ENCODE peak calls at places on chromosome 14, in seven cellular contexts. H is IMR-90, L is K562, S is A549, F is H1, Y is HepG2, G is GM12878. W is an unnamed sample.

GRCh38 chr14:82366803-82367202 is 833.1 kb upstream of the SEL1L start:
- DNase-seq in G (no peak), F (no peak), L (no peak), H (no peak), Y (no peak), S (no peak), W (no peak)

GRCh38 chr14:96309128-96309906 is 53.3 kb downstream of the BDKRB1 start:
- DNase-seq in L (no peak), F (no peak), S (peak; percentile 13), G (no peak), H (no peak), Y (peak; percentile 39), W (no peak)

GRCh38 chr14:64645220-64645891 is 58.9 kb upstream of the PLEKHG3 start:
- DNase-seq in F (peak; percentile 81), L (no peak), S (no peak), Y (peak; percentile 24), H (peak; percentile 97), G (no peak), W (no peak)

GRCh38 chr14:20873370-20874177 is 17.6 kb upstream of the RNASE3 start:
- DNase-seq in L (peak; percentile 53), G (no peak), Y (peak; percentile 41), F (peak; percentile 87), H (peak; percentile 56), S (peak; percentile 33), W (peak; percentile 79)

GRCh38 chr14:103880986-103881926 is 33.9 kb upstream of the PPP1R13B start:
- DNase-seq in L (no peak), S (no peak), F (no peak), Y (peak; percentile 75), H (no peak), G (no peak), W (no peak)

GRCh38 chr14:69288001-69288771 is 28.2 kb downstream of the GALNT16 start:
- DNase-seq in L (peak; percentile 16), S (peak; percentile 46), G (no peak), Y (peak; percentile 23), F (no peak), H (peak; percentile 42), W (no peak)

GRCh38 chr14:50301914-50302313 is 10.1 kb downstream of the L2HGDH start:
- DNase-seq in S (no peak), F (no peak), H (no peak), Y (no peak), L (no peak), G (no peak), W (no peak)

GRCh38 chr14:53113992-53114391 is 39.1 kb downstream of the DDHD1 start:
- DNase-seq in L (peak; percentile 10), F (no peak), G (no peak), Y (no peak), S (no peak), H (no peak), W (no peak)

GRCh38 chr14:69571879-69572633 is 2.6 kb downstream of the CCDC177 start:
- DNase-seq in S (no peak), Y (peak; percentile 17), H (peak; percentile 15), F (no peak), L (peak; percentile 18), G (no peak), W (no peak)

GRCh38 chr14:26984318-26985177 is 386.7 kb upstream of the NOVA1 start:
- DNase-seq in F (peak; percentile 23), L (peak; percentile 11), Y (peak; percentile 64), G (no peak), H (peak; percentile 31), S (no peak), W (peak; percentile 4)

GRCh38 chr14:104076743-104077142 is 8.8 kb upstream of the ASPG start:
- DNase-seq in S (no peak), H (no peak), Y (no peak), G (no peak), L (no peak), F (no peak), W (no peak)

GRCh38 chr14:52061890-52062289 is 7.0 kb downstream of the NID2 start:
- DNase-seq in Y (no peak), S (no peak), L (no peak), H (no peak), G (no peak), F (no peak), W (no peak)

GRCh38 chr14:105666420-105666819 is 140.0 kb downstream of the TMEM121 start:
- DNase-seq in Y (no peak), H (no peak), L (no peak), S (no peak), G (no peak), F (no peak), W (no peak)

GRCh38 chr14:52071675-52072074 is 2.8 kb upstream of the NID2 start:
- DNase-seq in Y (no peak), L (no peak), S (no peak), G (no peak), F (no peak), H (peak; percentile 57), W (no peak)

GRCh38 chr14:72513994-72514659 is 379.8 kb downstream of the DPF3 start:
- DNase-seq in L (peak; percentile 19), S (peak; percentile 19), G (no peak), H (peak; percentile 73), Y (peak; percentile 7), F (no peak), W (peak; percentile 10)

GRCh38 chr14:31945074-31945613 is 132.0 kb upstream of the ARHGAP5 start:
- DNase-seq in L (no peak), S (no peak), G (no peak), Y (peak; percentile 60), F (no peak), H (no peak), W (no peak)

GRCh38 chr14:43464968-43465367 is 1042.1 kb downstream of the FSCB start:
- DNase-seq in L (no peak), Y (no peak), H (no peak), G (no peak), S (no peak), F (no peak), W (no peak)

GRCh38 chr14:65192686-65193085 is 90.4 kb upstream of the MAX start:
- DNase-seq in H (no peak), L (no peak), F (no peak), G (no peak), S (no peak), Y (no peak), W (no peak)

GRCh38 chr14:72608391-72609204 is 285.3 kb downstream of the DPF3 start:
- DNase-seq in L (peak; percentile 32), H (peak; percentile 97), S (peak; percentile 77), F (no peak), Y (no peak), G (no peak), W (peak; percentile 33)

GRCh38 chr14:79514700-79515099 is 696.6 kb downstream of the DIO2 start:
- DNase-seq in L (no peak), F (no peak), Y (no peak), H (peak; percentile 73), G (no peak), S (no peak), W (no peak)

GRCh38 chr14:52299692-52300278 is 14.3 kb upstream of the PTGER2 start:
- DNase-seq in Y (peak; percentile 59), F (no peak), S (peak; percentile 54), G (no peak), H (peak; percentile 71), L (peak; percentile 26), W (peak; percentile 31)

GRCh38 chr14:54451178-54451601 is 10.0 kb upstream of the CNIH1 start:
- DNase-seq in L (no peak), S (no peak), H (no peak), F (no peak), G (no peak), Y (peak; percentile 88), W (no peak)

GRCh38 chr14:51816031-51816430 is 44.4 kb upstream of the GNG2 start:
- DNase-seq in L (no peak), F (no peak), H (no peak), S (no peak), Y (no peak), G (no peak), W (no peak)

GRCh38 chr14:46661728-46662127 is 10.1 kb upstream of the RPL10L start:
- DNase-seq in H (no peak), F (no peak), S (no peak), Y (no peak), G (no peak), L (no peak), W (peak; percentile 0)
- TF ChIP-seq CEBPB in H (no peak), F (no peak), S (no peak), Y (no peak), G (no peak), L (no peak), W (no peak)

DNA sequence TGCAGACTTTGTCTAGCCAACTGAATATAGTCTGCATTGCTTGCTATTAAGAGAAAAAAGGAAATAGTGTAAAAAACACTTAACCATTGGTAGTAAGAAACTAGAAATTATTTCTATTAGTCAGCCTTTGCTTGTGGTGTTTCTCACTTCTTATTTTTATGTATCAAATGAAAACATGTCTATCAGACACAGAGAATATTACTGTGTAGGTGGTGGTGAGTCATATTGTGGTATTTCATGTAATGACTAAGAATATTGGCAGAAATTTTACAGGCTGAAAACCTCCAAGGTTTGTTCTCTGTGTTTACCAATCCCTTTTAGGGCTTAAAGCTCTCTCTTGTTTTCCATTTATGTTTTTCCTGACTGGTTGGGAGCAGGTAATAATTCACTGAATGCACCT is 87.2 kb downstream of the DAAM1 start:
- DNase-seq in H (peak; percentile 93), Y (peak; percentile 66), S (peak; percentile 45), F (no peak), L (peak; percentile 10), G (peak; percentile 78), W (peak; percentile 75)
- TF ChIP-seq CEBPB in H (no peak), Y (no peak), S (no peak), F (no peak), L (no peak), G (no peak), W (peak; percentile 71)

DNA sequence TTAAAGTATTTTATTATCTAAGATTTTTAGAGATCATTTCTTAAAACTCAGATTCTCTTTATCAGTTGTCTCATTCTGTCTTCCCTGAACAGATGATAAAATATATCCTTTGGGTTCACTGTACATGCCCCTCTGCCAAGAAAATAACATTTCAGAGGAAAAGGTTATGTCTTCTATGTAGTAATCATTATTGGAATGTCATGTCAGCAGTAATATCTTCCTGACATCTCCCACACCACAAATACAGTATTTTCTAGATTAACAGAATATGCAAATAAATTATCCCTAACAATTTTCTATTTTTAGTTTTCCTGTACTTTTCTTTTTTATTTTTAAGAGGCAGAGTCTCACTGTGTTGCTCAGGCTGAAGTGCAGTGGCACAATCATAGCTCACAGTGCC is 26.0 kb downstream of the BTBD7 start:
- DNase-seq in F (no peak), Y (no peak), S (no peak), G (no peak), H (no peak), L (no peak), W (no peak)
- TF ChIP-seq CEBPB in F (no peak), Y (no peak), S (no peak), G (no peak), H (no peak), L (no peak), W (no peak)

DNA sequence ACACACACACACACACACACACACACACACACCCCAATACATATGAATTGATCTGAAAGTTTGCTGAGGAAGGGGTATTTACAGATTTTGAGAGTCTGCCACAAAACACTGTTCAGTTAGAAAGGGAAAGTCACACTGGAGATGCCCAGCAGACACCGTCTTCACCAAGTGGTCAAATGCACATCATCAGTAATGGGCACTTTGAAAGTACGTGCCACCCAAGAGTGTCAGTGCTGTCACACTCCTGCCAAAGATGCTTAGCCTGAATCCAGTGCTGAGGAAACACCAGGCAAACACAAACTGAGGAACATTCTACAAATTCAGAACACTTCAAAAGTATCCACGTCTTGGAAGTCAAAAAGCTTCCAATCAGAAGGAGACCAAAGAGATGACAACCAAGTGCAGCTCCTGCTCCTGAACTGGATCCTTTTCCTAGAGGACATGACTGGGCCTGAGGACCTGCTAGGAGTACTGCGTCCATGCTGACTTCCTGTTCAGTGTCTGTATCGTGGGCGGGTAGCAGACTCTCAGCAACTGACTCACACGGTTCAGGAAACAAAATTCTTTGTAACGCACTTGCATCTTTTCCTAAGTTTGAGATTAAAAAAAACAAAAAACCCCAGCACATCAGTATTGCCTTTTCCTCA is 18.6 kb downstream of the PSMC1 start:
- DNase-seq in G (no peak), F (no peak), L (no peak), H (peak; percentile 78), Y (no peak), S (no peak), W (no peak)
- TF ChIP-seq CEBPB in G (no peak), F (no peak), L (no peak), H (no peak), Y (no peak), S (no peak), W (no peak)

W was measured in HCT116.